ENCODE peak calls at places on chromosomes 11 and 22, in four cellular contexts. F, R, D and B are unnamed samples.

GRCh38 chr11:44147751-44148150 is 52.3 kb downstream of the EXT2 start:
- DNase-seq in R (no peak), D (no peak), F (peak), B (no peak)

GRCh38 chr11:2745511-2745910 is 45.7 kb upstream of the KCNQ1OT1 start:
- DNase-seq in R (no peak), D (no peak), F (no peak), B (no peak)

GRCh38 chr11:32279672-32280071 is 155.7 kb downstream of the WT1 start:
- DNase-seq in F (no peak), D (no peak), R (peak), B (no peak)

GRCh38 chr22:20867179-20868099 is 8.6 kb downstream of the SNAP29 start:
- DNase-seq in F (peak), D (no peak), R (no peak), B (no peak)

GRCh38 chr11:17606206-17607082 is 59.4 kb downstream of the OTOG start:
- DNase-seq in F (no peak), R (no peak), D (no peak), B (no peak)

GRCh38 chr11:71499546-71499945 is 27.5 kb upstream of the KRTAP5-7 start:
- DNase-seq in D (no peak), R (no peak), F (no peak), B (peak)

GRCh38 chr22:42621505-42622002 is 6.9 kb upstream of the POLDIP3 start:
- DNase-seq in D (peak), R (peak), F (peak), B (peak)

GRCh38 chr22:21000215-21000986 is 1.5 kb downstream of the THAP7 start:
- DNase-seq in D (no peak), F (no peak), R (no peak), B (no peak)

GRCh38 chr11:6414874-6415328 is 4.0 kb downstream of the APBB1 start:
- DNase-seq in F (no peak), D (no peak), R (no peak), B (no peak)

GRCh38 chr11:73468590-73469161 is 92.5 kb downstream of the RELT start:
- DNase-seq in D (no peak), R (no peak), F (no peak), B (no peak)

GRCh38 chr11:116182356-116182966 is 590.3 kb downstream of the BUD13 start:
- DNase-seq in D (no peak), F (no peak), R (no peak), B (no peak)

GRCh38 chr22:27113211-27114030 is 456.0 kb downstream of the MIAT start:
- DNase-seq in R (no peak), F (peak), D (peak), B (peak)

GRCh38 chr11:106632283-106632682 is 386.0 kb downstream of the GUCY1A2 start:
- DNase-seq in D (no peak), F (no peak), R (no peak), B (no peak)

GRCh38 chr22:20389288-20389687 is 4.7 kb upstream of the ZNF74 start:
- DNase-seq in R (peak), D (no peak), F (no peak), B (no peak)

GRCh38 chr11:121610706-121611105 is 157.9 kb upstream of the SORL1-AS1 start:
- DNase-seq in F (no peak), D (no peak), R (no peak), B (no peak)

GRCh38 chr11:72037554-72038311 is 39.0 kb downstream of the IL18BP start:
- DNase-seq in F (peak), D (no peak), R (no peak), B (peak)

GRCh38 chr22:46421272-46421671 is 85.8 kb downstream of the TRMU start:
- DNase-seq in F (no peak), R (no peak), D (no peak), B (no peak)

GRCh38 chr22:43465291-43466015 is 53.6 kb downstream of the MPPED1 start:
- DNase-seq in D (no peak), R (no peak), F (no peak), B (no peak)

GRCh38 chr11:65912840-65913239 is 6.0 kb downstream of the C11orf68 start:
- DNase-seq in D (peak), R (peak), F (peak), B (peak)

GRCh38 chr11:45333023-45333422 is 46.9 kb upstream of the SYT13 start:
- DNase-seq in D (no peak), F (peak), R (no peak), B (no peak)

GRCh38 chr11:62909107-62909894 is 11.9 kb downstream of the CHRM1 start:
- DNase-seq in F (peak), D (peak), R (peak), B (peak)

GRCh38 chr11:86977441-86978050 is 22.4 kb upstream of the FZD4 start:
- DNase-seq in F (peak), R (no peak), D (no peak), B (no peak)

GRCh38 chr22:37283393-37283937 is 1.2 kb downstream of the CYTH4 start:
- DNase-seq in F (no peak), R (no peak), D (no peak), B (no peak)
- TF ChIP-seq CTCF in F (no peak), R (no peak), D (peak), B (peak)

GRCh38 chr11:128398517-128399152 is 188.7 kb downstream of the ETS1 start:
- DNase-seq in F (no peak), D (no peak), R (no peak), B (no peak)
- H3K4me3 ChIP-seq in F (no peak), D (no peak), R (no peak), B (no peak)

GRCh38 chr22:50621491-50621880 is 6.5 kb downstream of the ARSA start:
- DNase-seq in D (no peak), R (no peak), F (no peak), B (peak)

GRCh38 chr22:50622723-50623327 is 5.1 kb downstream of the ARSA start:
- DNase-seq in F (no peak), R (peak), D (no peak), B (peak)

GRCh38 chr22:50624347-50625130 is 3.4 kb downstream of the ARSA start:
- DNase-seq in R (no peak), F (no peak), D (no peak), B (no peak)

GRCh38 chr22:50620861-50621490 is 7.0 kb downstream of the ARSA start:
- DNase-seq in F (no peak), R (no peak), D (peak), B (peak)

GRCh38 chr22:50621948-50622722 is 5.8 kb downstream of the ARSA start:
- DNase-seq in F (no peak), R (peak), D (no peak), B (peak)
- TF ChIP-seq CTCF in F (peak), R (peak), D (peak), B (peak)

GRCh38 chr11:94132152-94132558 is 3.5 kb downstream of the PANX1 start:
- DNase-seq in R (peak), F (peak), D (peak), B (peak)
- H3K4me3 ChIP-seq in R (peak), F (no peak), D (no peak), B (no peak)

DNA sequence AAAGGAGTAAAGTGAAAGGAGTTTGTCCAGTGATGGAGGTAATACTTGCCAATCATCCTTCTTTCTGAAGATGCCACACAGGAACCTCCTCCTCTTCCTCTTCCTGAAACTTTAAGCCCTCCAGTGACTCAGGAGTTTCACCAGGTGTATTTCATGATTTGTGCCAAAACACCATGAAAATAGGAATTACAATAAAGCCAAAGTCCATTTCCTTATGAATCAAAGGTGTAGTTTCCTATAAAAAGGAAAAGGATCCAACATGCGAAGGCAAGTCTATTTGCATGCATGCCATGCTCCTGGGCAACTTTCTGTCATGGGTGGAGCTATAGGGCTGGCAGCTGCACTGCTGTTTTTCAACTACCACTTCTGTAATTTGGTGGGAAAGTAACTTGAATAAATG is 9.8 kb upstream of the POU2AF1 start:
- DNase-seq in D (no peak), F (no peak), R (no peak), B (peak)
- TF ChIP-seq CTCF in D (no peak), F (no peak), R (no peak), B (no peak)

GRCh38 chr11:64008283-64008931 is 22.2 kb downstream of the OTUB1 start:
- DNase-seq in D (no peak), F (no peak), R (no peak), B (no peak)
- H3K4me3 ChIP-seq in D (no peak), F (no peak), R (no peak), B (no peak)

GRCh38 chr22:22519591-22519990 is 479 bp downstream of the ZNF280A start:
- DNase-seq in F (peak), R (no peak), D (no peak), B (no peak)
- TF ChIP-seq CTCF in F (no peak), R (no peak), D (no peak), B (no peak)

DNA sequence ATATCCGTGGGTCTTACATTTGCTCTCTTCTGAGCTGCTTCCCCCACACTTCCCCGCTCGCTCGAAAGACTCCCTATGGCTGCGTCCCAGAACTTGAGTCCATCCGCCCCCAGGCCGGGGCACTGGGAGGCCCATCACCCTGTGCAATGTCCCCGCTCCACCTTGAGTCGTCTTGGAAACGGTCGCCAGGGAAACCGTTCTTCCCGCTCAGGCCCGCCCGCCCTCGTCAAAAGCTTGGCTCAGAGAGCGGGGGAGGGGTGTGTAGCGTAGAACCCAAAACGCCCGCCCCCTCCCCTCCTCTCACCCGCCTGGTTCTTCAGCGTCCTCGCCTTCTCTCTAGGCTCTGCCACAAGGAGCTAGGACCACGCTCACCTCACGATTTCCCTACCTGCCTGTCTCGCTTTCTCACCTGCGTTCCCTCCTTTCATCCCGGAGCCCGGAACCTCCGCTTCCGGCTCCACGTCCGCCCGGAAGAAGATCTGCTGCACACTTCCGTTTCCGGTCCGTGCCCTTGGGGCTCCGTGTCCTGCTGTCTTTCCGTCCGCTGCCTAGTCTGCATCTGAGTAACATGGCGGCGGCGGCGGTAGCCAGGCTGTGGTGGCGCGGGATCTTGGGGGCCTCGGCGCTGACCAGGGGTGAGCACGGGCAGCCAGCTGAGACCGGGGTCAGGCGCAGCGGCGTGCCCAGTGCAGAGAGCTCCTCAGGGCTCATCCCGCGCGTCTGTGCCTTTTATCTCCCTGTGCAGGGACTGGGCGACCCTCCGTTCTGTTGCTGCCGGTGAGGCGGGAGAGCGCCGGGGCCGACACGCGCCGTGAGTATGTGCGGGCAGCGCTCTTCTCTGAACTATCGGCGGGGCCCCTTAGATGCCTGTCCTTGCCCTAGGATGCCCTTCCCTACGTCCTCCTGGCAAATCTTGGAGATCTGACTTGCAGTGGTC is at the start of the genes KBTBD4 and NDUFS3:
- DNase-seq in R (peak), F (peak), D (peak), B (peak)
- H3K4me3 ChIP-seq in R (peak), F (peak), D (peak), B (peak)

GRCh38 chr11:131866535-131867400 is 496.4 kb downstream of the NTM start:
- DNase-seq in R (no peak), D (no peak), F (no peak), B (no peak)
- TF ChIP-seq CTCF in R (peak), D (no peak), F (no peak), B (no peak)